ENCODE peak calls at places on chromosomes 1 and 21, in eight cellular contexts. One of them, this sample, is unnamed.

GRCh38 chr1:22121421-22121911 is 21.4 kb downstream of the WNT4 start:
- DNase-seq in sciatic nerve: no peak
- DNase-seq in nephron progenitor cell: no peak
- DNase-seq in activated T-cell treated with anti-CD3 and anti-CD28 coated beads, Interleukin-2, amount 50 U/mL, for 72 hours: no peak
- DNase-seq in EH: no peak
- DNase-seq in GM10248: no peak
- DNase-seq in NCI-H1105: no peak
- DNase-seq in T-helper 9 cell: no peak
- DNase-seq in this sample: peak

GRCh38 chr1:19447550-19447949 is 37.8 kb downstream of the CAPZB start:
- DNase-seq in sciatic nerve: no peak
- DNase-seq in nephron progenitor cell: no peak
- DNase-seq in activated T-cell treated with anti-CD3 and anti-CD28 coated beads, Interleukin-2, amount 50 U/mL, for 72 hours: no peak
- DNase-seq in EH: no peak
- DNase-seq in GM10248: no peak
- DNase-seq in NCI-H1105: no peak
- DNase-seq in T-helper 9 cell: no peak
- DNase-seq in this sample: no peak

GRCh38 chr1:108036796-108037545 is 72.0 kb upstream of the VAV3 start:
- DNase-seq in sciatic nerve: no peak
- DNase-seq in nephron progenitor cell: no peak
- DNase-seq in activated T-cell treated with anti-CD3 and anti-CD28 coated beads, Interleukin-2, amount 50 U/mL, for 72 hours: no peak
- DNase-seq in EH: no peak
- DNase-seq in GM10248: no peak
- DNase-seq in NCI-H1105: no peak
- DNase-seq in T-helper 9 cell: no peak
- DNase-seq in this sample: no peak

GRCh38 chr1:178267646-178268094 is 173.8 kb downstream of the RASAL2 start:
- DNase-seq in sciatic nerve: no peak
- DNase-seq in nephron progenitor cell: peak
- DNase-seq in activated T-cell treated with anti-CD3 and anti-CD28 coated beads, Interleukin-2, amount 50 U/mL, for 72 hours: no peak
- DNase-seq in EH: peak
- DNase-seq in GM10248: no peak
- DNase-seq in NCI-H1105: no peak
- DNase-seq in T-helper 9 cell: no peak
- DNase-seq in this sample: no peak

GRCh38 chr1:192053661-192054060 is 104.6 kb upstream of the RGS18 start:
- DNase-seq in sciatic nerve: no peak
- DNase-seq in nephron progenitor cell: no peak
- DNase-seq in activated T-cell treated with anti-CD3 and anti-CD28 coated beads, Interleukin-2, amount 50 U/mL, for 72 hours: no peak
- DNase-seq in EH: no peak
- DNase-seq in GM10248: no peak
- DNase-seq in NCI-H1105: no peak
- DNase-seq in T-helper 9 cell: no peak
- DNase-seq in this sample: no peak

GRCh38 chr1:207034208-207034607 is 1.7 kb upstream of the C1orf116 start:
- DNase-seq in sciatic nerve: no peak
- DNase-seq in nephron progenitor cell: no peak
- DNase-seq in activated T-cell treated with anti-CD3 and anti-CD28 coated beads, Interleukin-2, amount 50 U/mL, for 72 hours: no peak
- DNase-seq in EH: no peak
- DNase-seq in GM10248: no peak
- DNase-seq in NCI-H1105: no peak
- DNase-seq in T-helper 9 cell: no peak
- DNase-seq in this sample: no peak

GRCh38 chr21:18274370-18274769 is 29.7 kb downstream of the CHODL start:
- DNase-seq in sciatic nerve: no peak
- DNase-seq in nephron progenitor cell: no peak
- DNase-seq in activated T-cell treated with anti-CD3 and anti-CD28 coated beads, Interleukin-2, amount 50 U/mL, for 72 hours: no peak
- DNase-seq in EH: no peak
- DNase-seq in GM10248: no peak
- DNase-seq in NCI-H1105: no peak
- DNase-seq in T-helper 9 cell: no peak
- DNase-seq in this sample: no peak

GRCh38 chr1:50352428-50352827 is 70.8 kb downstream of the DMRTA2 start:
- DNase-seq in sciatic nerve: no peak
- DNase-seq in nephron progenitor cell: no peak
- DNase-seq in activated T-cell treated with anti-CD3 and anti-CD28 coated beads, Interleukin-2, amount 50 U/mL, for 72 hours: no peak
- DNase-seq in EH: no peak
- DNase-seq in GM10248: no peak
- DNase-seq in NCI-H1105: no peak
- DNase-seq in T-helper 9 cell: no peak
- DNase-seq in this sample: no peak

GRCh38 chr1:5917591-5918274 is 74.5 kb downstream of the NPHP4 start:
- DNase-seq in sciatic nerve: no peak
- DNase-seq in nephron progenitor cell: no peak
- DNase-seq in activated T-cell treated with anti-CD3 and anti-CD28 coated beads, Interleukin-2, amount 50 U/mL, for 72 hours: no peak
- DNase-seq in EH: no peak
- DNase-seq in GM10248: no peak
- DNase-seq in NCI-H1105: no peak
- DNase-seq in T-helper 9 cell: no peak
- DNase-seq in this sample: no peak

GRCh38 chr1:178037510-178038253 is 56.2 kb upstream of the RASAL2 start:
- DNase-seq in sciatic nerve: peak
- DNase-seq in nephron progenitor cell: peak
- DNase-seq in activated T-cell treated with anti-CD3 and anti-CD28 coated beads, Interleukin-2, amount 50 U/mL, for 72 hours: no peak
- DNase-seq in EH: peak
- DNase-seq in GM10248: peak
- DNase-seq in NCI-H1105: no peak
- DNase-seq in T-helper 9 cell: no peak
- DNase-seq in this sample: peak

GRCh38 chr1:212286437-212287131 is 1.4 kb downstream of the PPP2R5A start:
- DNase-seq in sciatic nerve: no peak
- DNase-seq in nephron progenitor cell: no peak
- DNase-seq in activated T-cell treated with anti-CD3 and anti-CD28 coated beads, Interleukin-2, amount 50 U/mL, for 72 hours: no peak
- DNase-seq in EH: peak
- DNase-seq in GM10248: no peak
- DNase-seq in NCI-H1105: no peak
- DNase-seq in T-helper 9 cell: no peak
- DNase-seq in this sample: no peak

GRCh38 chr1:116768416-116768815 is 14.2 kb downstream of the CD2 start:
- DNase-seq in sciatic nerve: no peak
- DNase-seq in nephron progenitor cell: no peak
- DNase-seq in activated T-cell treated with anti-CD3 and anti-CD28 coated beads, Interleukin-2, amount 50 U/mL, for 72 hours: no peak
- DNase-seq in EH: no peak
- DNase-seq in GM10248: no peak
- DNase-seq in NCI-H1105: no peak
- DNase-seq in T-helper 9 cell: no peak
- DNase-seq in this sample: no peak

GRCh38 chr1:83791821-83792437 is 207.0 kb downstream of the TTLL7 start:
- DNase-seq in sciatic nerve: no peak
- DNase-seq in nephron progenitor cell: no peak
- DNase-seq in activated T-cell treated with anti-CD3 and anti-CD28 coated beads, Interleukin-2, amount 50 U/mL, for 72 hours: no peak
- DNase-seq in EH: peak
- DNase-seq in GM10248: no peak
- DNase-seq in NCI-H1105: no peak
- DNase-seq in T-helper 9 cell: no peak
- DNase-seq in this sample: no peak

GRCh38 chr1:151568626-151569088 is 28.5 kb downstream of the TUFT1 start:
- DNase-seq in sciatic nerve: no peak
- DNase-seq in nephron progenitor cell: no peak
- DNase-seq in activated T-cell treated with anti-CD3 and anti-CD28 coated beads, Interleukin-2, amount 50 U/mL, for 72 hours: peak
- DNase-seq in EH: no peak
- DNase-seq in GM10248: no peak
- DNase-seq in NCI-H1105: no peak
- DNase-seq in T-helper 9 cell: peak
- DNase-seq in this sample: no peak

GRCh38 chr1:27527857-27528700 is 38.1 kb upstream of the WASF2 start:
- DNase-seq in sciatic nerve: no peak
- DNase-seq in nephron progenitor cell: peak
- DNase-seq in activated T-cell treated with anti-CD3 and anti-CD28 coated beads, Interleukin-2, amount 50 U/mL, for 72 hours: peak
- DNase-seq in EH: no peak
- DNase-seq in GM10248: peak
- DNase-seq in NCI-H1105: peak
- DNase-seq in T-helper 9 cell: peak
- DNase-seq in this sample: peak

GRCh38 chr1:185864331-185864730 is 130.1 kb downstream of the HMCN1 start:
- DNase-seq in sciatic nerve: no peak
- DNase-seq in nephron progenitor cell: no peak
- DNase-seq in activated T-cell treated with anti-CD3 and anti-CD28 coated beads, Interleukin-2, amount 50 U/mL, for 72 hours: no peak
- DNase-seq in EH: no peak
- DNase-seq in GM10248: no peak
- DNase-seq in NCI-H1105: no peak
- DNase-seq in T-helper 9 cell: no peak
- DNase-seq in this sample: no peak

GRCh38 chr1:12556957-12557935 is 60.8 kb downstream of the DHRS3 start:
- DNase-seq in sciatic nerve: peak
- DNase-seq in nephron progenitor cell: no peak
- DNase-seq in activated T-cell treated with anti-CD3 and anti-CD28 coated beads, Interleukin-2, amount 50 U/mL, for 72 hours: no peak
- DNase-seq in EH: peak
- DNase-seq in GM10248: no peak
- DNase-seq in NCI-H1105: no peak
- DNase-seq in T-helper 9 cell: no peak
- DNase-seq in this sample: no peak